ENCODE peak calls at places on chromosomes 11 and 22, in nine cellular contexts. Z, S, B, M, W, T, E, F and A are unnamed samples. For H3K4me1, the result is how much of the 10 kb centered on the place peaks cover.

GRCh38 chr11:4041731-4042391 is 52.7 kb upstream of the RRM1 start:
- DNase-seq in S (no peak), B (no peak), Z (no peak), T (no peak), M (no peak), F (no peak), W (no peak), E (no peak), A (no peak)

GRCh38 chr11:117814766-117815261 is 9.7 kb downstream of the FXYD2 start:
- DNase-seq in E (peak), T (peak), B (no peak), S (peak), W (peak), F (peak), Z (peak), M (peak), A (no peak)

GRCh38 chr11:15929371-15929801 is 427.0 kb downstream of the SOX6 start:
- DNase-seq in M (no peak), T (no peak), F (no peak), S (no peak), E (no peak), Z (no peak), W (no peak), B (no peak), A (no peak)

GRCh38 chr22:18133452-18133851 is 16.5 kb upstream of the USP18 start:
- DNase-seq in B (peak), E (no peak), W (no peak), S (no peak), F (no peak), M (peak), T (no peak), Z (no peak), A (no peak)

GRCh38 chr22:11066458-11067285 is 4461.3 kb upstream of the OR11H1 start:
- DNase-seq in B (no peak), W (no peak), F (no peak), T (no peak), Z (no peak), E (no peak), M (no peak), S (no peak), A (no peak)

GRCh38 chr11:96256604-96257003 is 86.4 kb downstream of the MAML2 start:
- DNase-seq in M (no peak), W (no peak), S (no peak), F (no peak), B (peak), E (no peak), T (no peak), Z (no peak), A (no peak)

GRCh38 chr11:134845474-134846435 is 433.7 kb upstream of the B3GAT1 start:
- DNase-seq in W (no peak), T (no peak), E (no peak), S (no peak), F (no peak), B (no peak), Z (no peak), M (no peak), A (no peak)

GRCh38 chr22:21448627-21449416 is 18.4 kb upstream of the TMEM191C start:
- DNase-seq in B (no peak), M (peak), T (no peak), S (peak), Z (no peak), W (no peak), E (peak), F (no peak), A (peak)

GRCh38 chr22:35538801-35539321 is 1.8 kb upstream of the RASD2 start:
- DNase-seq in B (peak), Z (peak), S (peak), M (peak), E (no peak), F (no peak), T (no peak), W (no peak), A (no peak)

GRCh38 chr22:17549183-17549582 is 14.1 kb upstream of the SLC25A18 start:
- DNase-seq in E (no peak), Z (no peak), M (no peak), W (no peak), S (no peak), F (no peak), T (no peak), B (no peak), A (no peak)

GRCh38 chr11:128328955-128329551 is 258.3 kb downstream of the ETS1 start:
- DNase-seq in E (no peak), Z (no peak), F (no peak), M (no peak), W (no peak), B (no peak), T (no peak), S (no peak), A (no peak)

GRCh38 chr11:24925091-24925490 is 428.2 kb downstream of the LUZP2 start:
- DNase-seq in B (no peak), Z (no peak), E (no peak), M (no peak), F (no peak), S (no peak), W (no peak), T (no peak), A (no peak)

GRCh38 chr11:132681971-132682370 is 850.3 kb downstream of the OPCML start:
- DNase-seq in T (no peak), B (no peak), Z (no peak), F (no peak), M (no peak), S (no peak), E (no peak), W (no peak), A (no peak)

GRCh38 chr22:47602732-47603131 is 840.3 kb downstream of the TBC1D22A start:
- DNase-seq in T (no peak), B (no peak), E (peak), Z (no peak), W (no peak), M (no peak), F (no peak), S (no peak), A (no peak)

GRCh38 chr22:37303821-37304274 is 21.5 kb downstream of the CYTH4 start:
- DNase-seq in W (no peak), E (no peak), Z (no peak), S (no peak), F (no peak), M (no peak), T (peak), B (peak), A (no peak)

GRCh38 chr11:3808846-3809623 is 675 bp downstream of the PGAP2 start:
- DNase-seq in F (peak), S (peak), M (peak), T (peak), E (peak), W (no peak), B (peak), Z (peak), A (no peak)

GRCh38 chr22:37933711-37934376 is 19.6 kb downstream of the C22orf23 start:
- DNase-seq in B (peak), Z (peak), M (peak), E (peak), T (peak), S (peak), W (peak), F (peak), A (peak)

GRCh38 chr22:20183101-20183500 is 32.2 kb upstream of the CCDC188 start:
- DNase-seq in M (no peak), B (no peak), Z (no peak), W (no peak), F (no peak), T (no peak), S (no peak), E (no peak), A (no peak)

GRCh38 chr22:17190702-17191101 is 28.5 kb downstream of the ADA2 start:
- DNase-seq in B (no peak), E (no peak), F (no peak), Z (no peak), S (no peak), W (no peak), T (no peak), M (no peak), A (no peak)

GRCh38 chr11:75403037-75403436 is 3.7 kb downstream of the RPS3 start:
- DNase-seq in T (no peak), Z (no peak), E (no peak), S (no peak), M (no peak), F (no peak), B (no peak), W (no peak), A (no peak)

GRCh38 chr22:49295465-49295743 is 532.3 kb downstream of the BRD1 start:
- DNase-seq in F (no peak), Z (no peak), M (no peak), W (no peak), S (no peak), B (no peak), T (peak), E (peak), A (no peak)

GRCh38 chr22:26482171-26482570 is 1.4 kb downstream of the HPS4 start:
- DNase-seq in F (no peak), E (no peak), M (no peak), B (no peak), T (no peak), Z (no peak), S (no peak), W (no peak), A (no peak)

GRCh38 chr11:2220173-2220771 is 48.7 kb upstream of the TH start:
- DNase-seq in W (no peak), B (no peak), Z (no peak), M (no peak), E (no peak), S (no peak), T (no peak), F (no peak), A (no peak)

GRCh38 chr11:117884994-117885393 is 8.5 kb upstream of the FXYD6 start:
- DNase-seq in Z (no peak), B (no peak), S (no peak), E (no peak), T (no peak), W (no peak), F (no peak), M (no peak), A (peak)

GRCh38 chr11:126716456-126717083 is 284.0 kb downstream of the KIRREL3 start:
- DNase-seq in T (peak), W (no peak), E (peak), B (peak), F (peak), M (peak), Z (no peak), S (peak), A (no peak)

GRCh38 chr22:37176464-37177061 is 11.5 kb downstream of the C1QTNF6 start:
- DNase-seq in Z (no peak), F (no peak), E (peak), M (no peak), T (no peak), S (no peak), W (peak), B (peak), A (peak)

GRCh38 chr11:103927535-103927934 is 108.9 kb upstream of the DDI1 start:
- DNase-seq in S (no peak), T (no peak), Z (no peak), B (peak), M (no peak), F (no peak), W (no peak), E (no peak), A (no peak)

GRCh38 chr11:11472096-11472495 is 119.0 kb upstream of the CSNK2A3 start:
- DNase-seq in S (no peak), E (no peak), Z (no peak), B (no peak), F (no peak), M (no peak), W (no peak), T (no peak), A (no peak)

GRCh38 chr22:20905415-20906386 is 11.5 kb upstream of the CRKL start:
- DNase-seq in W (no peak), T (no peak), E (no peak), Z (no peak), F (no peak), S (no peak), M (no peak), B (no peak), A (no peak)

GRCh38 chr22:24162377-24162927 is 18.8 kb upstream of the SUSD2 start:
- DNase-seq in W (no peak), Z (no peak), B (no peak), S (no peak), M (no peak), E (no peak), T (no peak), F (no peak), A (no peak)

GRCh38 chr11:126718319-126718718 is 282.3 kb downstream of the KIRREL3 start:
- DNase-seq in S (no peak), B (no peak), Z (no peak), F (no peak), T (no peak), E (no peak), M (no peak), W (no peak), A (no peak)

GRCh38 chr11:83599066-83599465 is 312.9 kb upstream of the CCDC90B start:
- DNase-seq in M (no peak), W (no peak), B (no peak), F (no peak), Z (no peak), T (no peak), S (no peak), E (no peak), A (no peak)

GRCh38 chr11:2258501-2259465 is 11.6 kb downstream of the ASCL2 start:
- DNase-seq in F (no peak), Z (no peak), W (no peak), T (peak), E (peak), M (no peak), S (no peak), B (no peak), A (peak)

GRCh38 chr11:34317038-34317360 is 40.8 kb downstream of the ABTB2 start:
- DNase-seq in E (no peak), B (no peak), W (no peak), T (no peak), M (no peak), S (no peak), F (no peak), Z (no peak), A (no peak)
- H3K4me1 ChIP-seq in E (under half), B (under half), W (half or more), T (under half), M (under half), S (under half), F (under half), Z (under half), A (under half)

GRCh38 chr11:47503227-47503626 is 49.7 kb downstream of the CELF1 start:
- DNase-seq in W (no peak), F (no peak), T (no peak), M (no peak), S (no peak), B (no peak), Z (no peak), E (no peak), A (no peak)
- H3K4me1 ChIP-seq in W (half or more), F (under half), T (under half), M (under half), S (under half), B (under half), Z (under half), E (under half), A (under half)

GRCh38 chr11:76648061-76648460 is 22.5 kb downstream of the LRRC32 start:
- DNase-seq in S (no peak), Z (no peak), E (no peak), B (no peak), W (no peak), F (no peak), M (no peak), T (no peak), A (no peak)
- H3K4me1 ChIP-seq in S (under half), Z (under half), E (under half), B (under half), W (under half), F (under half), M (under half), T (under half), A (under half)

GRCh38 chr22:28815729-28816128 is 15.4 kb upstream of the XBP1 start:
- DNase-seq in F (no peak), S (no peak), E (no peak), Z (no peak), T (no peak), M (no peak), B (no peak), W (no peak), A (peak)

GRCh38 chr22:28819253-28820096 is 19.1 kb upstream of the XBP1 start:
- DNase-seq in F (no peak), M (peak), E (peak), S (peak), Z (no peak), B (no peak), T (no peak), W (no peak), A (no peak)

GRCh38 chr22:28817919-28818859 is 17.8 kb upstream of the XBP1 start:
- DNase-seq in W (no peak), F (no peak), M (peak), E (peak), S (peak), B (no peak), Z (no peak), T (no peak), A (no peak)

GRCh38 chr22:28815101-28815500 is 14.7 kb upstream of the XBP1 start:
- DNase-seq in B (no peak), W (no peak), T (no peak), Z (no peak), F (no peak), S (no peak), E (no peak), M (no peak), A (no peak)

DNA sequence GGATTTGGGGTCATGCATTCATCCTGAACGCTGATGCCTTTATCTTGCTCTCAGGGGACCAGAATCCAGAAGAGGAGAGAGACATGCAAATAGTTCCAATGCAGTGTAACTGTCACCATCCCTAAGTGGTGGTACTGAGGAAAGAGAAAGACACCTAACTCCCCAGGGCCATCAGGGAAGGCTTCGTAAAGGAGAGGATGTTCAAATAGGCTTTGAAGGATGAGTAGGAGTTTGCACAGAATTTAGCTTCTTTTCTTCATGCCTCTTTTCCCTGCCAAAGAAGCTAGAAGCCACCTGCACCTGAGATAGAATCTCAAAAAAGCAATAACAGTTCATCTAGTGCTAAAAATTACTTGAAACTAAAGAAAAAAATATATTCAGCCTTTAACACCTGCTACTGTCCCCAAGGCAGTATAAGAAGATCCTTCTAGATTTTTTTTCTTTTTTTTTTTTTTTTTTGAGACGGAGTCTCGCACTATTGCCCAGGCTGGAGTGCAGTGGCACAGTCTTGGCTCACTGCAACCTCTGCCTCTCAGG is 16.7 kb upstream of the XBP1 start:
- DNase-seq in Z (no peak), S (no peak), B (no peak), T (no peak), E (no peak), M (no peak), W (no peak), F (no peak), A (no peak)
- H3K4me1 ChIP-seq in Z (under half), S (half or more), B (under half), T (half or more), E (half or more), M (half or more), W (under half), F (half or more), A (under half)

GRCh38 chr11:64917663-64917995 is 620 bp upstream of the ATG2A start:
- DNase-seq in F (no peak), M (no peak), W (no peak), S (no peak), Z (no peak), T (no peak), E (no peak), B (no peak), A (no peak)
- H3K4me1 ChIP-seq in F (under half), M (under half), W (under half), S (under half), Z (under half), T (under half), E (under half), B (under half), A (under half)

DNA sequence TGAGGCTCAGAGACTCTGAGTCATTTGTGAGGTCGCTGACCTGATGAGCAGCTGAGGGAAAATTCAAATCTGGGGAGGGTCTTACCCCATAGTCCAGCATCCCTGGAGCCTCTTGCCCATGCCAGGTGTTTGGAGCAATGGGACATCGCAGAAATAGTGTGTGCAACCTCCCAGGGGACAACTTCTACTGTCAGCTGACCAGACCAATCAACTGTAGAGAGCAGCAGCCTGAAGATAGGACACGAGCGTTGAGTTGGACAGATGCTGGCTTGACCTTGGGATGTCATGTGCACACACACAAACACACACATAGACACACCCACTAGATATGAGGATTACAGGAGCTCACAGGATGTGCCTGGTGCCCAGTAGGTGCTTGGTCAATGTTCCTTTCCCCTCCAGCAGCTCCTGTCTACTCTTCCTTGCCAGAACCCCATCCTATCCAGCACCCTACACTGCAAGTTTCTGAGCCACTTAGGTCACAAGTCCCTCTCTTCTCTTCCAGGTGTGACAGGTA is 59.1 kb upstream of the MPEG1 start:
- DNase-seq in F (no peak), S (no peak), T (no peak), M (no peak), B (no peak), W (no peak), Z (no peak), E (no peak), A (no peak)
- H3K4me1 ChIP-seq in F (under half), S (under half), T (under half), M (under half), B (under half), W (under half), Z (under half), E (under half), A (under half)

DNA sequence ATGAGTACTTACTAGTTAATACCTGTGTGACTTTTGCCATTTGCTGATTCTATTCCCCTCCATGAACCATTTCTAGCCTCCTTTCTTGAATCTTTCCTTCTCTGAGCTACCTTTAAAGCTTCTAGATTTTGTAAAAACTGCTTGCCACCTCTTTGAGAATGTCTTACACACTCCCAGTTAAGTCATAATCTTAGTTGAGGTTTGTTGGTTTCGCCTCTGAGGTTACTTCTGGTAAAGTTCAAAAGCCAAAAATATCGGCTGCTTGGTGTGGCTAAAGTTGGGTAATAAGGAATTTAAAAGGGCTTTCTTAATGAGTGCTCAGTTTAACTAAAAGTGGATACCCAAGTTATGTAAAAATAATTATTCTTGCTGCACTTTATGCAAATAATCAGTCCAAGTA is 10.4 kb upstream of the GLYAT start:
- DNase-seq in F (no peak), M (no peak), W (no peak), B (no peak), S (no peak), T (no peak), Z (no peak), E (no peak), A (no peak)
- H3K4me1 ChIP-seq in F (under half), M (under half), W (under half), B (under half), S (under half), T (under half), Z (under half), E (under half), A (under half)

GRCh38 chr11:68756171-68756766 is 4.9 kb upstream of the TESMIN start:
- DNase-seq in E (no peak), M (no peak), Z (no peak), F (no peak), B (no peak), T (no peak), W (no peak), S (no peak), A (no peak)
- H3K4me1 ChIP-seq in E (under half), M (under half), Z (under half), F (under half), B (under half), T (under half), W (under half), S (under half), A (under half)

DNA sequence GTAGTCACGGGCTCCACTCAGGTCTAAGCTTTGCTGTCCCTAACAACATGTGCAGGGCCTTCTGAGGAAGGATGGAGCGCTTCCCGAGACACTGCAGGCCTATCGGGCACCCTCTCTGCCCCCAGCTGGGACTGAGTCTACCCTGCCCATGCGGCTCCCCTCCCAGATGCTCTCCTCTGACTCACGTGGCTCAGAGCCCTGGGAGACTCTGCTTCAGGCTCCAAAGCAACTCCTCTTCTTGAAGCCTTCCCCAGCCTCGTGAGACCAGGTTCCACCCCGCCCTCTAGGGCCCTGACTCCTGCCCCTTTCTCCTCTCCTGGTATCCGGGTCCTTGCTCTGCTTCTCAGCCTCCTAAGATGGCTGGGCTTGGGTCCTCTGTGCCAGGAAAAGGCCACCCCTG is 28.4 kb upstream of the ARFGAP3 start:
- DNase-seq in E (no peak), S (no peak), M (peak), T (no peak), B (no peak), W (no peak), Z (no peak), F (no peak), A (no peak)
- H3K4me1 ChIP-seq in E (under half), S (under half), M (half or more), T (under half), B (under half), W (half or more), Z (under half), F (under half), A (under half)